ENCODE peak calls at places on chromosomes 12 and 14, in four cellular contexts. One of them, this sample, is unnamed.

GRCh38 chr14:69685716-69686115 is 74.3 kb downstream of the SUSD6 start:
- DNase-seq in left kidney: no peak
- DNase-seq in heart right ventricle: peak
- DNase-seq in mesothelial cell of epicardium: no peak
- DNase-seq in this sample: peak

GRCh38 chr12:49043856-49044258 is 16.7 kb downstream of the KMT2D start:
- DNase-seq in left kidney: peak
- DNase-seq in heart right ventricle: peak
- DNase-seq in mesothelial cell of epicardium: no peak
- DNase-seq in this sample: peak

GRCh38 chr12:22856120-22856699 is 231.2 kb downstream of the ETNK1 start:
- DNase-seq in left kidney: peak
- DNase-seq in heart right ventricle: no peak
- DNase-seq in mesothelial cell of epicardium: no peak
- DNase-seq in this sample: peak

GRCh38 chr12:59131462-59131861 is 211.2 kb upstream of the LRIG3 start:
- DNase-seq in left kidney: peak
- DNase-seq in heart right ventricle: no peak
- DNase-seq in mesothelial cell of epicardium: no peak
- DNase-seq in this sample: no peak

GRCh38 chr12:57127101-57127709 is 1.1 kb upstream of the LRP1 start:
- DNase-seq in left kidney: peak
- DNase-seq in heart right ventricle: peak
- DNase-seq in mesothelial cell of epicardium: no peak
- DNase-seq in this sample: no peak

GRCh38 chr14:71591929-71592328 is 340.3 kb upstream of the RGS6 start:
- DNase-seq in left kidney: no peak
- DNase-seq in heart right ventricle: no peak
- DNase-seq in mesothelial cell of epicardium: no peak
- DNase-seq in this sample: peak

GRCh38 chr14:65286443-65286842 is 126.1 kb upstream of the FUT8 start:
- DNase-seq in left kidney: peak
- DNase-seq in heart right ventricle: no peak
- DNase-seq in mesothelial cell of epicardium: no peak
- DNase-seq in this sample: peak

GRCh38 chr14:68972507-68973272 is 6.4 kb downstream of the ACTN1 start:
- DNase-seq in left kidney: no peak
- DNase-seq in heart right ventricle: no peak
- DNase-seq in mesothelial cell of epicardium: no peak
- DNase-seq in this sample: peak

GRCh38 chr14:105529506-105530445 is 3.4 kb downstream of the TMEM121 start:
- DNase-seq in left kidney: peak
- DNase-seq in heart right ventricle: no peak
- DNase-seq in mesothelial cell of epicardium: no peak
- DNase-seq in this sample: no peak

GRCh38 chr12:92719674-92720073 is 16.9 kb downstream of the PLEKHG7 start:
- DNase-seq in left kidney: no peak
- DNase-seq in heart right ventricle: no peak
- DNase-seq in mesothelial cell of epicardium: no peak
- DNase-seq in this sample: peak

GRCh38 chr12:31599053-31599452 is 8.1 kb upstream of the DENND5B start:
- DNase-seq in left kidney: no peak
- DNase-seq in heart right ventricle: no peak
- DNase-seq in mesothelial cell of epicardium: no peak
- DNase-seq in this sample: no peak

GRCh38 chr12:56300644-56301464 is 724 bp upstream of the CS start:
- DNase-seq in left kidney: no peak
- DNase-seq in heart right ventricle: no peak
- DNase-seq in mesothelial cell of epicardium: no peak
- DNase-seq in this sample: no peak

GRCh38 chr14:55389330-55389729 is 22.3 kb downstream of the ATG14 start:
- DNase-seq in left kidney: no peak
- DNase-seq in heart right ventricle: no peak
- DNase-seq in mesothelial cell of epicardium: no peak
- DNase-seq in this sample: peak

GRCh38 chr12:65474831-65475230 is 196.3 kb downstream of the MSRB3 start:
- DNase-seq in left kidney: no peak
- DNase-seq in heart right ventricle: no peak
- DNase-seq in mesothelial cell of epicardium: no peak
- DNase-seq in this sample: no peak

GRCh38 chr12:3728686-3729085 is 24.2 kb downstream of the CRACR2A start:
- DNase-seq in left kidney: no peak
- DNase-seq in heart right ventricle: no peak
- DNase-seq in mesothelial cell of epicardium: no peak
- DNase-seq in this sample: no peak

GRCh38 chr12:100574262-100575074 is 984 bp downstream of the GAS2L3 start:
- DNase-seq in left kidney: peak
- DNase-seq in heart right ventricle: peak
- DNase-seq in mesothelial cell of epicardium: no peak
- DNase-seq in this sample: peak

GRCh38 chr12:40691913-40692616 is at the start of gene CNTN1:
- DNase-seq in left kidney: peak
- DNase-seq in heart right ventricle: no peak
- DNase-seq in mesothelial cell of epicardium: peak
- DNase-seq in this sample: peak

GRCh38 chr14:23055147-23055550 is 2.2 kb downstream of the CDH24 start:
- DNase-seq in left kidney: no peak
- DNase-seq in heart right ventricle: no peak
- DNase-seq in mesothelial cell of epicardium: no peak
- DNase-seq in this sample: no peak

GRCh38 chr14:102731871-102732800 is 45.1 kb upstream of the TRAF3 start:
- DNase-seq in left kidney: no peak
- DNase-seq in heart right ventricle: no peak
- DNase-seq in mesothelial cell of epicardium: no peak
- DNase-seq in this sample: no peak

GRCh38 chr14:105185001-105185400 is 3.9 kb upstream of the NUDT14 start:
- DNase-seq in left kidney: no peak
- DNase-seq in heart right ventricle: no peak
- DNase-seq in mesothelial cell of epicardium: no peak
- DNase-seq in this sample: no peak

This sample was measured in fibroblast of gingiva.